ENCODE peak calls at places on chromosomes 5 and 9, in seven cellular contexts. I, D, N, A, Z, B and K are unnamed samples.

GRCh38 chr5:156096259-156096658 is 230.7 kb upstream of the SGCD start:
- DNase-seq in I (no peak), D (no peak), N (no peak), A (no peak), Z (no peak), B (peak; percentile 39), K (no peak)

GRCh38 chr5:40150896-40151295 is 528.8 kb upstream of the PTGER4 start:
- DNase-seq in I (no peak), D (no peak), N (no peak), A (no peak), Z (no peak), B (no peak), K (no peak)

GRCh38 chr9:37939575-37940095 is 35.7 kb upstream of the SLC25A51 start:
- DNase-seq in I (no peak), D (no peak), N (no peak), A (no peak), Z (no peak), B (peak; percentile 52), K (no peak)

GRCh38 chr9:130973686-130974281 is 34.7 kb upstream of the FIBCD1 start:
- DNase-seq in I (no peak), D (no peak), N (no peak), A (no peak), Z (no peak), B (no peak), K (no peak)

GRCh38 chr5:67619636-67620035 is 423.0 kb upstream of the CD180 start:
- DNase-seq in I (no peak), D (no peak), N (no peak), A (no peak), Z (no peak), B (peak; percentile 42), K (no peak)

GRCh38 chr9:115135786-115136185 is 17.8 kb upstream of the TNC start:
- DNase-seq in I (no peak), D (no peak), N (no peak), A (peak; percentile 88), Z (no peak), B (peak; percentile 89), K (no peak)

GRCh38 chr9:71627537-71627936 is 140.8 kb downstream of the CEMIP2 start:
- DNase-seq in I (no peak), D (no peak), N (no peak), A (no peak), Z (no peak), B (no peak), K (no peak)

GRCh38 chr9:128575469-128575868 is 23.1 kb downstream of the SPTAN1 start:
- DNase-seq in I (no peak), D (no peak), N (peak; percentile 46), A (peak; percentile 85), Z (no peak), B (peak; percentile 63), K (peak; percentile 23)

GRCh38 chr9:25681270-25681669 is 3.0 kb upstream of the TUSC1 start:
- DNase-seq in I (no peak), D (peak; percentile 22), N (no peak), A (peak; percentile 90), Z (no peak), B (peak; percentile 0), K (no peak)

GRCh38 chr9:69172895-69173294 is 1.2 kb upstream of the TJP2 start:
- DNase-seq in I (no peak), D (peak; percentile 83), N (no peak), A (peak; percentile 75), Z (no peak), B (no peak), K (no peak)

GRCh38 chr5:131171276-131171815 is 602 bp downstream of the LYRM7 start:
- DNase-seq in I (no peak), D (peak; percentile 59), N (no peak), A (no peak), Z (no peak), B (no peak), K (no peak)

GRCh38 chr5:154367101-154367500 is 78.7 kb upstream of the SAP30L start:
- DNase-seq in I (no peak), D (peak; percentile 90), N (no peak), A (peak; percentile 28), Z (peak; percentile 63), B (peak; percentile 41), K (no peak)

GRCh38 chr5:172776235-172776594 is 5.2 kb upstream of the DUSP1 start:
- DNase-seq in I (no peak), D (no peak), N (peak; percentile 78), A (no peak), Z (no peak), B (no peak), K (peak; percentile 89)

GRCh38 chr5:4572297-4572696 is 567.8 kb upstream of the ADAMTS16 start:
- DNase-seq in I (no peak), D (no peak), N (no peak), A (peak; percentile 59), Z (no peak), B (no peak), K (no peak)

GRCh38 chr5:120576588-120576987 is 112.5 kb downstream of the PRR16 start:
- DNase-seq in I (no peak), D (no peak), N (no peak), A (no peak), Z (no peak), B (no peak), K (no peak)

GRCh38 chr5:142059304-142059940 is 46.6 kb upstream of the GNPDA1 start:
- DNase-seq in I (no peak), D (no peak), N (no peak), A (peak; percentile 57), Z (no peak), B (peak; percentile 56), K (no peak)

GRCh38 chr9:6931913-6932312 is 174.1 kb downstream of the KDM4C start:
- DNase-seq in I (no peak), D (peak; percentile 87), N (no peak), A (peak; percentile 78), Z (no peak), B (peak; percentile 93), K (no peak)

GRCh38 chr9:110260911-110261310 is 4.6 kb upstream of the TXN start:
- DNase-seq in I (no peak), D (no peak), N (no peak), A (no peak), Z (no peak), B (peak; percentile 79), K (no peak)

GRCh38 chr9:91658513-91659105 is 235.0 kb upstream of the NFIL3 start:
- DNase-seq in I (no peak), D (no peak), N (no peak), A (no peak), Z (no peak), B (no peak), K (no peak)

GRCh38 chr5:65730910-65731309 is 8.9 kb downstream of the NLN start:
- DNase-seq in I (no peak), D (no peak), N (no peak), A (peak; percentile 38), Z (no peak), B (no peak), K (no peak)

GRCh38 chr9:127451681-127452480 is 571 bp downstream of the LRSAM1 start:
- DNase-seq in I (peak; percentile 66), D (peak; percentile 65), N (peak; percentile 46), A (peak; percentile 58), Z (peak; percentile 75), B (peak; percentile 69), K (no peak)

GRCh38 chr9:27247756-27248155 is 49.2 kb downstream of the EQTN start:
- DNase-seq in I (peak; percentile 59), D (peak; percentile 56), N (no peak), A (peak; percentile 79), Z (peak; percentile 47), B (no peak), K (peak; percentile 6)

GRCh38 chr5:170443624-170444023 is 54.5 kb upstream of the KCNMB1 start:
- DNase-seq in I (no peak), D (no peak), N (no peak), A (no peak), Z (no peak), B (no peak), K (no peak)

GRCh38 chr5:179326176-179326997 is 18.9 kb downstream of the ADAMTS2 start:
- DNase-seq in I (peak; percentile 41), D (no peak), N (no peak), A (peak; percentile 90), Z (no peak), B (peak; percentile 95), K (no peak)

GRCh38 chr9:32782476-32783167 is 718 bp upstream of the TMEM215 start:
- DNase-seq in I (peak; percentile 33), D (no peak), N (no peak), A (no peak), Z (no peak), B (no peak), K (no peak)

DNA sequence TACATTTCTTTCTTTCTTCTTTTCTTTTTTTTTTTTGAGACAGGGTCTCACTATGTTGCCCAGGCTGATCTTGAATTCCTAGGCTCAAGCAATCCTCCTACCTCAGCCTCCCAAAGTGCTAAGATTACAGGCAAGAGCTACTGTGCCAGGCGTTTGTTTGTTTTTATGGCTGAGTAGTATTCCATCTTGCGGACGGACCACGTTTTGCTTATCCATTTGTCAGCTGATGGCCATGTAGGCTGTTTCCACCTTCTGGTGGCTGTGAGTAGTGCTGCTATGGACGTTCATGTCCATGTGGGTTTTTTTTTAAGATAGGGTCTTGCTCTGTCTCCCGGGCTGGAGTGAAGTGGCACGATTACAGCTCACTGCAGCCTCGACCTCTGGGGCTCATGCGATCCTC is 2.5 kb downstream of the DOK3 start:
- DNase-seq in I (no peak), D (no peak), N (no peak), A (no peak), Z (no peak), B (peak; percentile 51), K (no peak)
- TF ChIP-seq CTCF in I (no peak), D (peak; percentile 31), N (no peak), A (peak; percentile 34), Z (peak; percentile 53), B (peak; percentile 17), K (no peak)

GRCh38 chr9:137236238-137236935 is 4.7 kb upstream of the TUBB4B start:
- DNase-seq in I (peak; percentile 93), D (peak; percentile 55), N (peak; percentile 88), A (peak; percentile 69), Z (peak; percentile 58), B (peak; percentile 91), K (peak; percentile 23)
- H3K4me3 ChIP-seq in I (peak overlapping the region; percentile 17), D (no peak overlapping the region), N (peak overlapping the region; percentile 7), A (no peak overlapping the region), Z (no peak overlapping the region), B (no peak overlapping the region), K (no peak overlapping the region)

GRCh38 chr5:43036409-43036808 is 3.7 kb downstream of the ANXA2R start:
- DNase-seq in I (no peak), D (no peak), N (no peak), A (no peak), Z (no peak), B (no peak), K (no peak)
- TF ChIP-seq CTCF in I (no peak), D (no peak), N (no peak), A (no peak), Z (no peak), B (no peak), K (no peak)

GRCh38 chr5:115330868-115331267 is 34.4 kb upstream of the CCDC112 start:
- DNase-seq in I (no peak), D (no peak), N (no peak), A (no peak), Z (no peak), B (no peak), K (no peak)

GRCh38 chr5:115324021-115324420 is 27.6 kb upstream of the CCDC112 start:
- DNase-seq in I (no peak), D (no peak), N (no peak), A (no peak), Z (no peak), B (peak; percentile 34), K (no peak)

GRCh38 chr5:115333164-115333563 is 36.7 kb upstream of the CCDC112 start:
- DNase-seq in I (no peak), D (no peak), N (no peak), A (no peak), Z (no peak), B (peak; percentile 46), K (no peak)

GRCh38 chr5:115325291-115326019 is 29.0 kb upstream of the CCDC112 start:
- DNase-seq in I (no peak), D (no peak), N (no peak), A (peak; percentile 23), Z (no peak), B (peak; percentile 73), K (no peak)

GRCh38 chr5:115329475-115329874 is 33.0 kb upstream of the CCDC112 start:
- DNase-seq in I (no peak), D (no peak), N (no peak), A (no peak), Z (no peak), B (no peak), K (no peak)
- H3K4me3 ChIP-seq in I (no peak overlapping the region), D (no peak overlapping the region), N (no peak overlapping the region), A (no peak overlapping the region), Z (no peak overlapping the region), B (no peak overlapping the region), K (no peak overlapping the region)